ENCODE peak calls at places on chromosomes 12 and 14, in nine cellular contexts. X, Y, M, N, H, V, G, J and W are unnamed samples.

GRCh38 chr12:78530065-78530765 is 334.4 kb upstream of the SYT1 start:
- DNase-seq in H (no peak), M (peak), N (no peak), X (peak), Y (no peak), V (no peak), J (peak), G (no peak), W (peak)

GRCh38 chr14:61460853-61461611 is 139.7 kb downstream of the PRKCH start:
- DNase-seq in X (peak), M (no peak), G (no peak), N (no peak), V (no peak), H (no peak), Y (no peak), J (no peak), W (no peak)

GRCh38 chr14:34554540-34555250 is 15.2 kb upstream of the EAPP start:
- DNase-seq in M (peak), Y (no peak), G (no peak), V (no peak), H (no peak), N (no peak), X (peak), J (no peak), W (peak)

GRCh38 chr12:47828967-47829482 is 9.3 kb upstream of the HDAC7 start:
- DNase-seq in Y (no peak), H (no peak), G (peak), J (peak), M (peak), X (peak), N (peak), V (no peak), W (peak)

GRCh38 chr14:30283822-30284446 is 275.0 kb upstream of the G2E3 start:
- DNase-seq in H (no peak), X (peak), N (no peak), Y (no peak), M (peak), G (no peak), J (peak), V (peak), W (peak)

GRCh38 chr12:70487440-70487839 is 121.3 kb downstream of the KCNMB4 start:
- DNase-seq in M (no peak), N (no peak), Y (no peak), J (no peak), H (no peak), G (no peak), X (no peak), V (peak), W (peak)

GRCh38 chr14:76131071-76131985 is 20.4 kb upstream of the GPATCH2L start:
- DNase-seq in M (no peak), X (no peak), V (no peak), H (no peak), N (no peak), J (no peak), G (no peak), Y (no peak), W (no peak)

GRCh38 chr12:68240975-68241374 is 12.4 kb downstream of the IL22 start:
- DNase-seq in M (peak), X (peak), V (peak), J (peak), H (peak), N (no peak), Y (no peak), G (no peak), W (peak)

GRCh38 chr14:102589761-102590290 is 2.6 kb upstream of the RCOR1 start:
- DNase-seq in J (no peak), X (no peak), V (no peak), H (no peak), G (peak), Y (no peak), N (no peak), M (no peak), W (no peak)

GRCh38 chr14:84129028-84129427 is 1400.9 kb upstream of the FLRT2 start:
- DNase-seq in M (no peak), N (no peak), Y (no peak), H (no peak), X (no peak), G (no peak), J (no peak), V (no peak), W (no peak)

GRCh38 chr14:103346286-103346685 is 12.2 kb downstream of the EIF5 start:
- DNase-seq in G (no peak), J (no peak), M (no peak), X (peak), H (no peak), Y (no peak), V (no peak), N (no peak), W (peak)

GRCh38 chr12:43312991-43313505 is 239.0 kb downstream of the ADAMTS20 start:
- DNase-seq in H (no peak), N (no peak), X (no peak), M (no peak), J (no peak), G (no peak), Y (no peak), V (no peak), W (no peak)

GRCh38 chr12:121334513-121335343 is 17.5 kb downstream of the ANAPC5 start:
- DNase-seq in X (peak), V (peak), H (no peak), J (peak), Y (no peak), M (peak), G (no peak), N (no peak), W (peak)

GRCh38 chr12:75862692-75863471 is 168.7 kb downstream of the PHLDA1 start:
- DNase-seq in X (peak), V (no peak), H (no peak), Y (no peak), G (no peak), J (peak), M (peak), N (no peak), W (peak)

GRCh38 chr12:71240941-71241340 is 83.1 kb upstream of the TSPAN8 start:
- DNase-seq in N (no peak), X (no peak), G (no peak), J (no peak), M (peak), Y (no peak), V (no peak), H (no peak), W (no peak)

GRCh38 chr12:70994217-70994788 is 73.8 kb upstream of the PTPRR start:
- DNase-seq in M (peak), X (peak), H (no peak), V (no peak), J (peak), N (no peak), G (no peak), Y (no peak), W (peak)

GRCh38 chr14:72736791-72737559 is 156.9 kb downstream of the DPF3 start:
- DNase-seq in H (no peak), G (no peak), M (peak), Y (no peak), X (no peak), N (no peak), V (no peak), J (peak), W (peak)

GRCh38 chr12:26389303-26389702 is 193.9 kb downstream of the SSPN start:
- DNase-seq in Y (no peak), N (no peak), V (no peak), M (no peak), X (no peak), G (no peak), H (no peak), J (no peak), W (no peak)

GRCh38 chr12:108690799-108691153 is 40.5 kb downstream of the CORO1C start:
- DNase-seq in H (no peak), X (no peak), V (no peak), M (no peak), J (no peak), N (no peak), G (no peak), Y (no peak), W (no peak)

GRCh38 chr14:89160437-89160836 is 256.6 kb downstream of the FOXN3 start:
- DNase-seq in X (no peak), Y (no peak), M (no peak), H (no peak), N (no peak), G (no peak), J (no peak), V (no peak), W (no peak)

GRCh38 chr14:102516531-102517411 is 7.2 kb upstream of the ANKRD9 start:
- DNase-seq in V (peak), M (no peak), J (no peak), G (peak), X (no peak), H (peak), Y (no peak), N (no peak), W (no peak)

GRCh38 chr12:67893003-67893402 is 96.2 kb upstream of the IFNG-AS1 start:
- DNase-seq in N (no peak), G (no peak), Y (no peak), V (no peak), J (no peak), M (no peak), H (no peak), X (no peak), W (no peak)

GRCh38 chr14:75723716-75724115 is 62.7 kb downstream of the TTLL5 start:
- DNase-seq in H (no peak), N (no peak), G (no peak), V (no peak), J (peak), X (no peak), Y (no peak), M (no peak), W (peak)

GRCh38 chr12:46133751-46134150 is 135.1 kb downstream of the SLC38A1 start:
- DNase-seq in G (no peak), H (no peak), J (peak), X (peak), V (no peak), Y (no peak), N (no peak), M (peak), W (peak)

GRCh38 chr12:41277019-41277770 is 89.1 kb downstream of the PDZRN4 start:
- DNase-seq in J (peak), Y (peak), N (no peak), G (no peak), H (no peak), M (peak), X (peak), V (peak), W (peak)

GRCh38 chr12:103771466-103771865 is 69.6 kb downstream of the NT5DC3 start:
- DNase-seq in G (no peak), M (peak), N (no peak), V (peak), X (peak), Y (peak), H (no peak), J (peak), W (peak)

GRCh38 chr14:70856851-70857498 is 47.7 kb upstream of the MAP3K9 start:
- DNase-seq in N (no peak), Y (no peak), V (no peak), G (no peak), H (no peak), X (peak), J (peak), M (peak), W (peak)

GRCh38 chr14:57847096-57847495 is 18.8 kb downstream of the SLC35F4 start:
- DNase-seq in V (no peak), G (no peak), H (no peak), M (peak), N (no peak), X (no peak), Y (no peak), J (peak), W (peak)

GRCh38 chr12:111193511-111193910 is 175.4 kb downstream of the PHETA1 start:
- DNase-seq in V (no peak), X (no peak), N (no peak), H (no peak), J (no peak), Y (no peak), M (no peak), G (no peak), W (no peak)

GRCh38 chr12:89390802-89391673 is 38.7 kb upstream of the DUSP6 start:
- DNase-seq in H (no peak), V (no peak), Y (no peak), X (peak), G (no peak), J (peak), N (no peak), M (peak), W (peak)

GRCh38 chr12:67441736-67442346 is 172.7 kb downstream of the CAND1 start:
- DNase-seq in X (peak), H (peak), N (peak), M (peak), V (peak), G (peak), Y (peak), J (peak), W (peak)

GRCh38 chr14:89549381-89550102 is 132.5 kb upstream of the FOXN3 start:
- DNase-seq in X (peak), N (no peak), V (no peak), H (no peak), G (no peak), J (peak), M (no peak), Y (no peak), W (peak)

GRCh38 chr14:99549684-99550083 is 54.3 kb downstream of the CCDC85C start:
- DNase-seq in G (no peak), M (no peak), X (peak), Y (no peak), J (peak), N (no peak), V (no peak), H (no peak), W (peak)

GRCh38 chr14:87996276-87996592 is 3.3 kb upstream of the GALC start:
- DNase-seq in G (no peak), X (peak), M (no peak), V (no peak), Y (no peak), H (no peak), N (no peak), J (peak), W (no peak)

GRCh38 chr12:28780096-28780495 is 369.0 kb upstream of the FAR2 start:
- DNase-seq in H (no peak), G (no peak), M (peak), V (no peak), X (peak), N (no peak), J (peak), Y (peak), W (peak)

GRCh38 chr12:42056130-42056529 is 88.5 kb downstream of the GXYLT1 start:
- DNase-seq in M (no peak), N (no peak), Y (no peak), H (no peak), V (peak), J (no peak), X (no peak), G (no peak), W (no peak)

DNA sequence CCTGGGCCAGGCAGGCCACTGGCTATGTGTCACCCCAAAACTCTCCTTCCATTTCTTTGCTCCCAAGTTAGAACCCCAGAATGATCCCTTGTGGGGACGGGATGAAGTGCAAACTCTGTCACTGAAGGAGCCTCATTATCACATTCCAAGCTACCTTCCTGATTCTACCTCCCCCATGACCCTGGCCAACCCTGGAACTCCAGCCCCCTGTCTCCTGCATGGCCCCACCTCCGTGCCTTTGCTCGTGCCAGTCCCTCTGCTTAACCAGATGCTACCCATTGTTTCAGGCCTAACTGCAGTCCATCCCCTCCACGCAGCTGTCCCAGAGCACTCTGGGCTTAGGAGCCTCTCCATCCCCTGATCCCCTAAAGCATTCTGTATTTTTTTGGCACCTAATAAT is 57.9 kb downstream of the ISCA2 start:
- DNase-seq in N (no peak), J (no peak), M (no peak), H (no peak), G (peak), V (no peak), X (no peak), Y (no peak), W (no peak)
- H3K4me3 ChIP-seq in N (no peak), J (no peak), M (no peak), H (no peak), G (no peak), V (no peak), X (no peak), Y (no peak), W (no peak)

GRCh38 chr14:86035882-86036281 is 505.9 kb downstream of the FLRT2 start:
- DNase-seq in Y (no peak), H (no peak), M (peak), G (no peak), J (peak), V (peak), N (no peak), X (no peak), W (peak)
- TF ChIP-seq CTCF in Y (no peak), H (no peak), M (peak), G (peak), J (peak), V (peak), N (no peak), X (peak), W (peak)

GRCh38 chr12:52032797-52033505 is 18.3 kb upstream of the NR4A1 start:
- DNase-seq in J (peak), M (peak), G (peak), N (peak), X (peak), V (peak), H (peak), Y (peak), W (peak)
- H3K4me3 ChIP-seq in J (peak), M (peak), G (peak), N (peak), X (peak), V (peak), H (peak), Y (peak), W (peak)

GRCh38 chr12:132194056-132194455 is 49.8 kb downstream of the NOC4L start:
- DNase-seq in Y (no peak), V (no peak), N (no peak), G (no peak), H (no peak), J (no peak), X (no peak), M (no peak), W (no peak)
- TF ChIP-seq CTCF in Y (no peak), V (no peak), N (no peak), G (no peak), H (no peak), J (peak), X (no peak), M (no peak), W (peak)

GRCh38 chr14:24434676-24435075 is 4.9 kb downstream of the KHNYN start:
- DNase-seq in G (no peak), V (no peak), Y (no peak), M (no peak), N (no peak), J (no peak), X (no peak), H (no peak), W (no peak)
- H3K4me3 ChIP-seq in G (no peak), V (no peak), Y (no peak), M (no peak), N (no peak), J (no peak), X (no peak), H (no peak), W (no peak)

GRCh38 chr12:15688838-15689237 is 100.3 kb downstream of the EPS8 start:
- DNase-seq in J (no peak), G (no peak), X (no peak), M (no peak), N (no peak), Y (no peak), H (no peak), V (no peak), W (no peak)
- TF ChIP-seq CTCF in J (no peak), G (no peak), X (no peak), M (no peak), N (no peak), Y (no peak), H (no peak), V (no peak), W (no peak)

DNA sequence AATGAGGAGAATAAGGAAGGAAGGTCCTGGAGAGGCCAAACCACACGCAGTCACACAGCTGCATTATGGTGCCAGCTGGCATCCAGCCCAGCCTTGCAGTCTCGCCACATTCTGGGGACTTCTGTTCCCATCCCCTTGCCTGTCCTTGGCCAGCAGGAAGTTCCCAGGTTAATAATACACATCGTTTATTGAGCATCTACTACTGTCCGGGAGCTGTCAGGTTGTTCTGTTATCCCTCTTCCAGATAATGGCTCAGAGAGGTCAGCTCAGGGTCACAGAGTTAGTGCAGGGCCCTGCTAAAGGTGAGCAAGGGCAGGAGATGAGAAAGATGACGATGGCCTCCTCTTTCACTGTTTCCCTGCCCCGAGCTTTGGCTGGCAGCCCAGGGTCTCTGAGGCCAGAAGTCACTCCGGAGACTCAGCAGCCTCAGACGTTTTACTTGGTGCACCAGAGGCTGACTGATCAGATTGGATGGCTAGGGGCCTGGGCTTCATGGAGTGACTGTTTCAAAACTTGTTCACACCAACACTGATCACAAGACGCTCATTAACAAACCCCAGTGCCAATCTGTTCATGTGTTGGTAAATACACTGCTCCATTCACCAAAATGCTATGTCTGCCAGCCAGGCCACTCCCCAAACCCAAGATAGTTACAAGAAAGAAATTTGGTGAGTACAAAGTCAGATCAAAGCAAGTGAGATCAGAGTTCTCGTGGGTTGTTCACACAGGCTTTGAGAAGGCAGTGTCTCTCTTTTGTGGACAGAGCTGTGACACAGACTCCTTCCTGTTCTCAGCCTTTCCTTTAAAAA is 79.2 kb downstream of the B4GALNT3 start:
- DNase-seq in N (no peak), X (peak), G (no peak), V (no peak), M (peak), H (no peak), J (peak), Y (no peak), W (peak)
- H3K4me3 ChIP-seq in N (no peak), X (no peak), G (no peak), V (no peak), M (no peak), H (peak), J (no peak), Y (no peak), W (no peak)

GRCh38 chr12:92337128-92337527 is 191.5 kb upstream of the BTG1 start:
- DNase-seq in V (no peak), H (no peak), M (no peak), J (no peak), Y (no peak), N (no peak), G (no peak), X (peak), W (no peak)
- TF ChIP-seq CTCF in V (no peak), H (no peak), M (no peak), J (no peak), Y (no peak), N (no peak), G (no peak), X (no peak), W (no peak)

DNA sequence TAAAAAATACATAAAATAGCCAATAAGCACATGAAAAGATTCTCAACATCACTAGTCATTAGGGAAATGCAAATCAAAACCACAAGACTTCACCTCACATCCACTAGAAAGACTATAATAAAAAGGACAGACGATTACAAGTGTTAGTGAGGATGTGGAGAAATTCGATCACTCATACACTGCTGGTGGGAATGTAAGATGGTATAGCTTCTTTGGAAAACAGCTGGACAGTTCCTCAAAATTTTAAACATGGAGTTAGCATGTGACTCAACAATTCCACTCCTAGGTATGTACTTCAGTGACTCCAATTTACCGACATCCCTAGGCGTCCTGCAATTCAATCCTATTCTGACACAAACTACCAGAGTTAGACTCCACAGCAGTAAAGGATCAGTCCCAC is 13.7 kb downstream of the TRIM9 start:
- DNase-seq in Y (no peak), V (no peak), H (no peak), G (no peak), J (no peak), X (no peak), N (no peak), M (no peak), W (no peak)
- H3K4me3 ChIP-seq in Y (no peak), V (no peak), H (no peak), G (no peak), J (no peak), X (no peak), N (no peak), M (no peak), W (no peak)